ENCODE peak calls at places on chromosomes 2 and 18, in four cellular contexts. Q, A, U and X are unnamed samples.

GRCh38 chr2:108923019-108923700 is 65.9 kb downstream of the EDAR start:
- DNase-seq in U (no peak), A (no peak), Q (no peak), X (no peak)

GRCh38 chr2:240685771-240686371 is 3.2 kb upstream of the AQP12B start:
- DNase-seq in Q (peak; percentile 72), U (no peak), A (no peak), X (no peak)

GRCh38 chr2:44093970-44094369 is 74.7 kb upstream of the PPM1B start:
- DNase-seq in U (no peak), Q (no peak), A (no peak), X (no peak)

GRCh38 chr2:234494361-234495075 is 2.4 kb downstream of the ARL4C start:
- DNase-seq in Q (no peak), U (peak; percentile 85), A (no peak), X (peak; percentile 65)

GRCh38 chr2:201182650-201183372 is at the start of gene CASP10:
- DNase-seq in A (no peak), Q (peak; percentile 63), U (peak; percentile 19), X (peak; percentile 86)

GRCh38 chr2:173752152-173752551 is 213.0 kb downstream of the SP3 start:
- DNase-seq in A (no peak), Q (no peak), U (peak; percentile 6), X (peak; percentile 37)

GRCh38 chr2:62196278-62196901 is 475 bp downstream of the B3GNT2 start:
- DNase-seq in U (no peak), A (peak; percentile 55), Q (no peak), X (no peak)

GRCh38 chr2:42793314-42794270 is 1.2 kb upstream of the HAAO start:
- DNase-seq in U (no peak), Q (peak; percentile 47), A (no peak), X (peak; percentile 26)

DNA sequence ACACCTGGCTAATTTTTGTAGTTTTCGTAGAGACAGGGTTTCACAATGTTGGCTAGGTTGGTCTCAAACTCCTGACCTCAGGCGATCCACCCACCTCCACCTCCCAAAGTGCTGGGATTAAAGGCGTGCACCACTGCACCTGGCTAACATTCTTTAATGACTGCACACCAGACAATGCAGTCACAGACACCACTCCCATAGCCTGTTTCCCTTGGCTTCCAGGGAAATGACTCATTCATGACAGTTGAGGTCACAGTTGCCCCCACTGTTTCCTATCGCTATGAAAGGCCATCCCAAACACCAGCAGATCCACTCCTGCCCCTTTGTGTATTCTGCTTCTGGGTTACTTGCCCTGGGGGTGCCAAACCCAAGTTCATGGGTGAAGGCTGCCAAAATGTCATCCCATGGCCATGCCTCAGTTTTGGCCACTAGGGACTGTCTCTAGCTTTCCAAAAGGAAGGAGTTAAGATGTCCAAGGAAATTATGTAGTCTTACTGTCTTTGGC is 8.7 kb downstream of the CHMP1B start:
- DNase-seq in A (no peak), U (peak; percentile 88), Q (no peak), X (peak; percentile 81)
- TF ChIP-seq CTCF in A (peak; percentile 9), U (peak; percentile 45), Q (no peak), X (peak; percentile 40)

DNA sequence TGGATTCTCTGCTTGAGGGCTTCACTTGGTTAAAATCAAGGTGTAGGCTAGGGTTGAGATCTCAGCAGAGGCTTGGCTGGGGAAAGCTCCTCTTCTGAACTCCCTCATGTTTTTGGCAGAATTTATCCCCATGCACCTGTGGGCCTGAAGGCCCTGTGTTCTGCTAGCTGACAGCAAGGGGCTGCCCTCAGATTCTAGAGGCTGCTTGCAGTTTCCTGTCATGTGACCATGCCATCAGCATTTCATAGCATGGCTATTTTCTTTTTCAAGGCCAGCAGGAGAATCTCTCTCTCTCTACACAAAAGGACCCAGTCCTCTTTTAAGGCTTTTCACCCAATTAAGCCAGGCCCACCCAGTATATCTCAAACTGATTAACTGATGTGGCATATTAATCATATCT is 514.8 kb upstream of the HNMT start:
- DNase-seq in A (no peak), U (no peak), Q (no peak), X (no peak)
- TF ChIP-seq CTCF in A (no peak), U (no peak), Q (no peak), X (no peak)

GRCh38 chr18:76425299-76426101 is 69.5 kb downstream of the ZNF516 start:
- DNase-seq in A (no peak), Q (no peak), U (peak; percentile 63), X (peak; percentile 14)

GRCh38 chr18:76428396-76429261 is 66.4 kb downstream of the ZNF516 start:
- DNase-seq in U (peak; percentile 21), A (no peak), Q (peak; percentile 25), X (no peak)

GRCh38 chr18:76429262-76430126 is 65.5 kb downstream of the ZNF516 start:
- DNase-seq in Q (no peak), U (peak; percentile 51), A (no peak), X (peak; percentile 27)

GRCh38 chr18:76430636-76431035 is 64.4 kb downstream of the ZNF516 start:
- DNase-seq in A (no peak), U (peak; percentile 81), Q (no peak), X (peak; percentile 55)

GRCh38 chr18:76426738-76427305 is 68.2 kb downstream of the ZNF516 start:
- DNase-seq in U (peak; percentile 19), A (peak; percentile 78), Q (peak; percentile 34), X (peak; percentile 31)
- TF ChIP-seq CTCF in U (peak; percentile 91), A (peak; percentile 95), Q (no peak), X (peak; percentile 72)

GRCh38 chr2:231410293-231411004 is 14.9 kb downstream of the B3GNT7 start:
- DNase-seq in U (no peak), Q (no peak), A (peak; percentile 28), X (no peak)
- TF ChIP-seq CTCF in U (peak; percentile 32), Q (no peak), A (peak; percentile 70), X (peak; percentile 39)